ENCODE peak calls at places on chromosomes 7 and 10, in six cellular contexts. C is CD8-positive, alpha-beta T cell; X is body of pancreas; Q is RWPE2; I is fibroblast of lung; S is ovary. M is an unnamed sample. For H3K4me1, the result is how much of the 10 kb centered on the place peaks cover.

GRCh38 chr10:31315453-31315852 is 3.6 kb upstream of the ZEB1 start:
- DNase-seq in C (no peak), X (no peak), Q (no peak), I (peak), S (no peak), M (peak)

GRCh38 chr7:140698477-140698876 is 2.0 kb downstream of the NDUFB2 start:
- DNase-seq in C (no peak), X (no peak), Q (no peak), I (no peak), S (peak), M (no peak)

GRCh38 chr10:78910021-78910420 is 158.7 kb upstream of the ZMIZ1 start:
- DNase-seq in C (no peak), X (no peak), Q (no peak), I (no peak), S (no peak), M (peak)

GRCh38 chr10:7546365-7546967 is 120.3 kb downstream of the ITIH5 start:
- DNase-seq in C (no peak), X (no peak), Q (no peak), I (no peak), S (no peak), M (no peak)

GRCh38 chr10:71543608-71544158 is 147.0 kb downstream of the CDH23 start:
- DNase-seq in C (no peak), X (no peak), Q (no peak), I (no peak), S (no peak), M (no peak)

GRCh38 chr7:65222655-65223054 is 151.0 kb upstream of the ZNF92 start:
- DNase-seq in C (no peak), X (no peak), Q (no peak), I (no peak), S (no peak), M (no peak)

GRCh38 chr7:94183289-94183749 is 179.2 kb upstream of the BET1 start:
- DNase-seq in C (no peak), X (no peak), Q (no peak), I (peak), S (peak), M (peak)

GRCh38 chr7:105278973-105279687 is 109.6 kb downstream of the SRPK2 start:
- DNase-seq in C (no peak), X (no peak), Q (no peak), I (no peak), S (no peak), M (no peak)

GRCh38 chr10:103847346-103847745 is 8.0 kb downstream of the SH3PXD2A start:
- DNase-seq in C (no peak), X (no peak), Q (no peak), I (no peak), S (no peak), M (no peak)
- H3K4me1 ChIP-seq in C (under half), X (half or more), Q (under half), I (under half), S (under half), M (half or more)

GRCh38 chr7:50348469-50349162 is 44.1 kb downstream of the IKZF1 start:
- DNase-seq in C (no peak), X (no peak), Q (no peak), I (no peak), S (no peak), M (no peak)
- H3K27ac ChIP-seq in C (peak), X (no peak), Q (no peak), I (no peak), S (no peak), M (no peak)

GRCh38 chr7:107593025-107593410 is 13.0 kb downstream of the BCAP29 start:
- DNase-seq in C (no peak), X (no peak), Q (no peak), I (no peak), S (no peak), M (no peak)
- H3K4me1 ChIP-seq in C (under half), X (under half), Q (under half), I (under half), S (under half), M (under half)

GRCh38 chr10:122152544-122152943 is 118.6 kb upstream of the BTBD16 start:
- DNase-seq in C (no peak), X (no peak), Q (no peak), I (peak), S (no peak), M (peak)

GRCh38 chr10:122149138-122149606 is 121.9 kb upstream of the BTBD16 start:
- DNase-seq in C (no peak), X (no peak), Q (no peak), I (peak), S (peak), M (peak)

GRCh38 chr10:122154034-122154732 is 116.9 kb upstream of the BTBD16 start:
- DNase-seq in C (no peak), X (no peak), Q (no peak), I (no peak), S (no peak), M (no peak)

GRCh38 chr10:122149607-122150505 is 121.2 kb upstream of the BTBD16 start:
- DNase-seq in C (no peak), X (no peak), Q (no peak), I (peak), S (no peak), M (peak)

GRCh38 chr10:122151121-122151694 is 119.9 kb upstream of the BTBD16 start:
- DNase-seq in C (no peak), X (no peak), Q (no peak), I (no peak), S (no peak), M (no peak)
- H3K27ac ChIP-seq in C (no peak), X (no peak), Q (no peak), I (no peak), S (no peak), M (peak)

GRCh38 chr7:107034553-107034952 is 10.0 kb upstream of the PRKAR2B start:
- DNase-seq in C (no peak), X (no peak), Q (no peak), I (no peak), S (no peak), M (no peak)

GRCh38 chr7:107039199-107039900 is 5.2 kb upstream of the PRKAR2B start:
- DNase-seq in C (no peak), X (no peak), Q (no peak), I (no peak), S (no peak), M (no peak)

GRCh38 chr7:107035446-107035845 is 9.1 kb upstream of the PRKAR2B start:
- DNase-seq in C (no peak), X (no peak), Q (no peak), I (peak), S (no peak), M (no peak)

GRCh38 chr7:107037866-107038598 is 6.5 kb upstream of the PRKAR2B start:
- DNase-seq in C (no peak), X (no peak), Q (no peak), I (no peak), S (no peak), M (no peak)

DNA sequence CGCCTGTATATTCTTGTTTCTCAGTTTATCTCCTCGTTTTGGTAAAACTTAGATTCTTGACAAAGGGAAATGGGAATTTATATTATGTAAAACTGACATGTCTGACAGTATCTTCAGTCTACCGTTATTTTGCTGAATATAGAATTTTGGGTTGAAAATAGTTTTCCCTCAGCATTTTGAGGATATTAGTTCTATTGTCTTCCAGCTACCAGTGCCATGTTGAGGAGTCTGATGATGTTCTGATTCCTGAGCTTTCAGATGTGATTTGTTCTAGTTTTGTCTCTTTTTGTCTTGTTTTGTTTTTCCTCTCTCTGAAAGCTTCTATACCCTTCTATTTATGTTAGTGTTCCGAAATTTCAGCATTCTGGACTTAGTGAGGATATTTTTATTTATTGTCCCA is 8.0 kb upstream of the PRKAR2B start:
- DNase-seq in C (no peak), X (no peak), Q (no peak), I (no peak), S (no peak), M (no peak)
- H3K4me1 ChIP-seq in C (under half), X (under half), Q (under half), I (under half), S (under half), M (under half)